ENCODE peak calls at places on chromosomes 1 and 21, in ten cellular contexts. U, Y, N, P, A, J, Z, Q, T and D are unnamed samples. For H3K4me1, the result is how much of the 10 kb centered on the place peaks cover.

GRCh38 chr21:21200939-21201610 is 202.9 kb downstream of the NCAM2 start:
- DNase-seq in A (no peak), T (no peak), N (peak), Y (no peak), J (no peak), Q (no peak), P (no peak), U (no peak), Z (no peak), D (no peak)

GRCh38 chr1:112956503-112957132 is 622 bp upstream of the SLC16A1 start:
- DNase-seq in Z (peak), J (no peak), N (no peak), P (peak), Q (no peak), T (no peak), A (peak), Y (peak), U (no peak), D (no peak)

GRCh38 chr1:79043506-79043905 is 37.0 kb upstream of the ADGRL4 start:
- DNase-seq in Y (no peak), T (no peak), U (no peak), Z (no peak), Q (no peak), P (no peak), A (no peak), N (peak), J (no peak), D (no peak)

GRCh38 chr1:218718216-218718615 is 373.1 kb downstream of the TGFB2 start:
- DNase-seq in Q (no peak), N (peak), P (no peak), T (no peak), J (no peak), Y (no peak), U (no peak), Z (no peak), A (no peak), D (no peak)

GRCh38 chr1:213252026-213252425 is 201.0 kb downstream of the RPS6KC1 start:
- DNase-seq in U (no peak), Y (no peak), Z (no peak), N (no peak), Q (no peak), J (no peak), T (no peak), A (no peak), P (no peak), D (no peak)

GRCh38 chr1:226548281-226549093 is at the start of gene STUM:
- DNase-seq in P (peak), Z (no peak), Q (no peak), T (no peak), Y (no peak), U (no peak), N (no peak), A (no peak), J (peak), D (peak)

GRCh38 chr1:28144203-28145135 is 32.0 kb downstream of the PTAFR start:
- DNase-seq in Q (no peak), Y (no peak), A (no peak), J (no peak), T (peak), N (peak), U (peak), Z (no peak), P (no peak), D (no peak)

GRCh38 chr1:212317916-212318315 is 32.7 kb downstream of the PPP2R5A start:
- DNase-seq in U (no peak), A (no peak), N (no peak), P (peak), Q (no peak), T (no peak), Z (no peak), J (no peak), Y (no peak), D (peak)

GRCh38 chr1:155882235-155882634 is 22.9 kb downstream of the SYT11 start:
- DNase-seq in U (no peak), P (no peak), Q (no peak), T (peak), Z (no peak), J (no peak), A (no peak), Y (no peak), N (no peak), D (no peak)

GRCh38 chr1:151540021-151540981 is at the start of gene TUFT1:
- DNase-seq in P (peak), N (peak), T (peak), Y (peak), Q (peak), J (peak), U (peak), Z (peak), A (peak), D (peak)

GRCh38 chr1:53016705-53017104 is 45.3 kb upstream of the PODN start:
- DNase-seq in J (no peak), A (no peak), T (no peak), Z (no peak), Y (no peak), U (no peak), Q (no peak), N (no peak), P (no peak), D (no peak)

GRCh38 chr1:203556047-203556851 is 62.3 kb downstream of the OPTC start:
- DNase-seq in Y (no peak), N (peak), T (no peak), Z (no peak), A (no peak), J (peak), P (peak), Q (peak), U (no peak), D (peak)

GRCh38 chr1:173302366-173302765 is 95.2 kb upstream of the TNFSF4 start:
- DNase-seq in P (no peak), Z (no peak), N (no peak), A (no peak), Q (no peak), J (no peak), T (no peak), U (no peak), Y (no peak), D (no peak)

GRCh38 chr1:159200759-159201158 is 3.9 kb upstream of the ACKR1 start:
- DNase-seq in P (no peak), N (no peak), Q (no peak), Y (no peak), T (no peak), A (no peak), U (no peak), J (no peak), Z (no peak), D (no peak)

GRCh38 chr1:214214851-214215250 is 66.1 kb upstream of the SMYD2 start:
- DNase-seq in U (no peak), P (no peak), Q (no peak), T (no peak), N (no peak), J (no peak), A (no peak), Z (no peak), Y (no peak), D (no peak)

GRCh38 chr21:17585875-17586450 is 26.7 kb downstream of the BTG3 start:
- DNase-seq in T (no peak), Y (no peak), N (peak), U (no peak), A (no peak), Z (peak), P (peak), J (no peak), Q (peak), D (no peak)

GRCh38 chr1:223707270-223708000 is 4.9 kb upstream of the CAPN2 start:
- DNase-seq in P (peak), Z (no peak), N (peak), Q (peak), U (peak), J (peak), A (peak), Y (no peak), T (no peak), D (peak)

GRCh38 chr1:205088341-205088740 is 4.1 kb upstream of the TMEM81 start:
- DNase-seq in A (no peak), U (no peak), T (no peak), J (no peak), Z (no peak), N (no peak), Y (no peak), P (no peak), Q (no peak), D (no peak)

GRCh38 chr1:116852910-116853309 is 56.8 kb upstream of the PTGFRN start:
- DNase-seq in U (no peak), Q (no peak), A (no peak), P (no peak), Y (no peak), T (no peak), J (no peak), Z (no peak), N (no peak), D (no peak)

GRCh38 chr21:41571938-41572510 is 64.1 kb upstream of the TMPRSS2 start:
- DNase-seq in U (no peak), Z (no peak), A (no peak), Y (no peak), P (no peak), N (no peak), Q (no peak), J (no peak), T (no peak), D (no peak)

GRCh38 chr1:30506785-30507312 is 216.5 kb downstream of the MATN1 start:
- DNase-seq in Y (no peak), T (no peak), U (no peak), Z (no peak), A (no peak), P (no peak), N (no peak), J (no peak), Q (no peak), D (no peak)

GRCh38 chr1:63861055-63861691 is 87.4 kb downstream of the ROR1 start:
- DNase-seq in J (no peak), T (no peak), N (no peak), Z (no peak), Q (no peak), A (no peak), U (no peak), Y (no peak), P (no peak), D (no peak)

GRCh38 chr21:44615881-44616590 is 4.2 kb downstream of the KRTAP10-8 start:
- DNase-seq in T (no peak), A (no peak), Z (no peak), Y (peak), P (no peak), N (no peak), U (no peak), Q (no peak), J (no peak), D (no peak)

GRCh38 chr1:54967372-54967771 is 13.1 kb upstream of the TMEM61 start:
- DNase-seq in U (no peak), A (no peak), Q (no peak), P (no peak), N (no peak), Y (no peak), J (no peak), T (no peak), Z (no peak), D (peak)

GRCh38 chr1:203368624-203369451 is 17.9 kb upstream of the FMOD start:
- DNase-seq in T (no peak), A (no peak), U (peak), N (no peak), Q (peak), Z (no peak), Y (peak), P (peak), J (peak), D (peak)

GRCh38 chr1:151547119-151547899 is 7.2 kb downstream of the TUFT1 start:
- DNase-seq in U (peak), Z (no peak), A (peak), P (peak), J (peak), Y (no peak), N (peak), Q (peak), T (no peak), D (peak)

GRCh38 chr1:19456915-19457554 is 28.3 kb downstream of the CAPZB start:
- DNase-seq in A (no peak), P (no peak), T (no peak), Q (no peak), Z (no peak), Y (no peak), U (no peak), N (no peak), J (no peak), D (no peak)

GRCh38 chr1:31765041-31765467 is 914 bp upstream of the ADGRB2 start:
- DNase-seq in N (peak), Y (no peak), T (no peak), Z (no peak), Q (no peak), U (peak), J (peak), P (no peak), A (no peak), D (no peak)

GRCh38 chr1:247362074-247362597 is 30.5 kb upstream of the ZNF496 start:
- DNase-seq in Z (no peak), Q (no peak), T (no peak), U (no peak), P (no peak), J (no peak), N (no peak), Y (no peak), A (no peak), D (no peak)

GRCh38 chr21:41216486-41216885 is 48.5 kb downstream of the BACE2 start:
- DNase-seq in Z (no peak), U (no peak), A (peak), Q (no peak), Y (no peak), T (no peak), N (no peak), P (no peak), J (no peak), D (no peak)

GRCh38 chr1:103144681-103145080 is 36.4 kb upstream of the COL11A1 start:
- DNase-seq in T (no peak), Q (no peak), N (no peak), U (no peak), P (no peak), A (no peak), J (no peak), Y (no peak), Z (no peak), D (no peak)

GRCh38 chr1:236158719-236159118 is 16.4 kb downstream of the GPR137B start:
- DNase-seq in J (no peak), A (no peak), T (no peak), Z (no peak), U (no peak), Y (no peak), P (no peak), Q (no peak), N (no peak), D (no peak)

GRCh38 chr1:209430821-209431259 is 152.7 kb upstream of the CAMK1G start:
- DNase-seq in P (no peak), A (peak), Y (no peak), Z (no peak), J (no peak), Q (no peak), T (no peak), N (no peak), U (no peak), D (no peak)

GRCh38 chr1:209432443-209432825 is 151.1 kb upstream of the CAMK1G start:
- DNase-seq in Q (no peak), T (no peak), U (no peak), A (no peak), Z (no peak), P (no peak), N (no peak), J (no peak), Y (no peak), D (no peak)

GRCh38 chr1:209430107-209430506 is 153.4 kb upstream of the CAMK1G start:
- DNase-seq in J (no peak), N (no peak), Y (no peak), Q (no peak), A (no peak), Z (no peak), T (no peak), U (no peak), P (no peak), D (no peak)

GRCh38 chr1:209431813-209432442 is 151.6 kb upstream of the CAMK1G start:
- DNase-seq in J (no peak), Q (no peak), T (no peak), A (no peak), N (no peak), U (no peak), P (no peak), Y (no peak), Z (no peak), D (no peak)

DNA sequence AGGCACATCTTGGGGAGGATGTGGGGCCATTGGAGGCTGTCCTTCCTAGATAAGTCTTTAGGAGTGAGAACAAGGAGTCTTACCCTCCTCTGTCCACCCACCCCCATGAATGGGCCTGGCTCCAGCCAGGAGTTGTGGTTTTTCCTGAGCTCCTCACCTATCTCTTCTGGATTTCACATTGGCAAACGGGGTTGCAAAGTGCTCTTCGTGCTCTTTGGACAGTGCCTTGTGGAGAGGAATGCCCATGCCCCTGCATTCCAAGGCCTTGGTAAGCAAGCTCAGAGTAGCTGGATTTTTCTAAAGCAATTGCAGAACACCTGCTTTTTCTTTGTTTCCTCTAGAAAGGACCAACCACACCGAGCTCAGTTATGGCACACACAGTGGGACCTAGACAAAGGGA is 152.1 kb upstream of the CAMK1G start:
- DNase-seq in U (no peak), A (no peak), Z (no peak), J (no peak), Y (no peak), P (no peak), T (no peak), Q (no peak), N (no peak), D (no peak)
- H3K4me1 ChIP-seq in U (half or more), A (under half), Z (under half), J (under half), Y (under half), P (under half), T (under half), Q (under half), N (under half), D (under half)

GRCh38 chr1:21291184-21291583 is 921 bp upstream of the ECE1 start:
- DNase-seq in Y (no peak), A (no peak), T (no peak), J (no peak), Z (no peak), U (no peak), P (no peak), Q (no peak), N (no peak), D (no peak)
- H3K4me1 ChIP-seq in Y (under half), A (under half), T (half or more), J (half or more), Z (half or more), U (under half), P (under half), Q (half or more), N (under half), D (half or more)

GRCh38 chr1:157177701-157178380 is 39.6 kb upstream of the ETV3 start:
- DNase-seq in P (no peak), N (no peak), Q (no peak), J (no peak), Y (no peak), T (no peak), U (no peak), A (no peak), Z (no peak), D (no peak)
- H3K4me1 ChIP-seq in P (under half), N (under half), Q (under half), J (under half), Y (under half), T (half or more), U (under half), A (under half), Z (under half), D (under half)

GRCh38 chr1:93093332-93094006 is 14.4 kb downstream of the MTF2 start:
- DNase-seq in Q (no peak), A (no peak), N (peak), P (no peak), Z (no peak), Y (no peak), U (no peak), T (no peak), J (no peak), D (no peak)
- H3K4me1 ChIP-seq in Q (under half), A (under half), N (under half), P (under half), Z (under half), Y (under half), U (under half), T (under half), J (under half), D (under half)

GRCh38 chr1:154434346-154435075 is 29.4 kb downstream of the IL6R start:
- DNase-seq in N (no peak), P (peak), Z (no peak), J (peak), A (peak), Y (peak), T (no peak), Q (peak), U (no peak), D (no peak)
- H3K4me1 ChIP-seq in N (half or more), P (under half), Z (under half), J (under half), A (under half), Y (half or more), T (under half), Q (half or more), U (under half), D (under half)

DNA sequence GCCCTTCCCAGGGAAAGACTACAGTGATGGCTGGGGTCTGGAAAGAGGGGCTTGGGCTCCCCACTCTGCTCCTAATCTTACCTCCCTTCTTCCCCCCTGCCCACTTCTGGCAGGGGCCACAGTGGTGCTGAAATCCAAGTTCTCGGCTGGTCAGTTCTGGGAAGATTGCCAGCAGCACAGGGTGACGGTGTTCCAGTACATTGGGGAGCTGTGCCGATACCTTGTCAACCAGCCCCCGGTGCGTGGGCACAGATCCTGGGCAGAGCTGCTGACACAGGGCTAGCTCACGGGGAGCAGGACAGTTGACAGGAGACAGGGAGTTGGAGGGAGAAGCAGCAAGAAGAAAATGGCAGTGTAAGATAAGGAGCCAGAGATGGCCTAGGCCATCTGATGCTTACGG is 2.4 kb downstream of the SLC27A3 start:
- DNase-seq in Y (no peak), P (no peak), J (peak), Q (no peak), U (no peak), A (no peak), T (no peak), Z (no peak), N (no peak), D (peak)
- H3K4me1 ChIP-seq in Y (half or more), P (under half), J (half or more), Q (half or more), U (under half), A (under half), T (under half), Z (under half), N (under half), D (under half)